ENCODE peak calls at places on chromosomes 5 and 9, in eight cellular contexts. One of them, this sample, is unnamed.

GRCh38 chr9:89442981-89443817 is 54.7 kb downstream of the SEMA4D start:
- DNase-seq in CD8-positive, alpha-beta T cell: no peak
- DNase-seq in ovary: no peak
- DNase-seq in PC-3: no peak
- DNase-seq in A673: no peak
- DNase-seq in tibial artery: no peak
- DNase-seq in upper lobe of right lung: no peak
- DNase-seq in tibial nerve: no peak
- DNase-seq in this sample: no peak

GRCh38 chr9:96189995-96190394 is 112.0 kb downstream of the HSD17B3 start:
- DNase-seq in upper lobe of right lung: no peak
- DNase-seq in ovary: no peak
- DNase-seq in A673: no peak
- DNase-seq in tibial artery: no peak
- DNase-seq in PC-3: no peak
- DNase-seq in CD8-positive, alpha-beta T cell: no peak
- DNase-seq in tibial nerve: no peak
- DNase-seq in this sample: no peak

GRCh38 chr9:91714020-91714721 is 235.9 kb downstream of the ROR2 start:
- DNase-seq in PC-3: peak; percentile 44
- DNase-seq in ovary: peak; percentile 85
- DNase-seq in tibial artery: no peak
- DNase-seq in upper lobe of right lung: no peak
- DNase-seq in A673: peak; percentile 86
- DNase-seq in CD8-positive, alpha-beta T cell: no peak
- DNase-seq in tibial nerve: no peak
- DNase-seq in this sample: peak; percentile 79

GRCh38 chr5:62475072-62475471 is 62.5 kb downstream of the IPO11 start:
- DNase-seq in CD8-positive, alpha-beta T cell: no peak
- DNase-seq in upper lobe of right lung: no peak
- DNase-seq in PC-3: peak; percentile 79
- DNase-seq in A673: no peak
- DNase-seq in ovary: no peak
- DNase-seq in tibial nerve: no peak
- DNase-seq in tibial artery: no peak
- DNase-seq in this sample: no peak

GRCh38 chr5:95870105-95870672 is 47.7 kb upstream of the GLRX start:
- DNase-seq in CD8-positive, alpha-beta T cell: no peak
- DNase-seq in tibial artery: no peak
- DNase-seq in ovary: no peak
- DNase-seq in A673: no peak
- DNase-seq in tibial nerve: no peak
- DNase-seq in upper lobe of right lung: no peak
- DNase-seq in PC-3: peak; percentile 46
- DNase-seq in this sample: no peak

GRCh38 chr9:110016340-110016739 is 191.6 kb downstream of the C9orf152 start:
- DNase-seq in ovary: no peak
- DNase-seq in CD8-positive, alpha-beta T cell: no peak
- DNase-seq in PC-3: peak; percentile 63
- DNase-seq in upper lobe of right lung: no peak
- DNase-seq in tibial artery: no peak
- DNase-seq in A673: no peak
- DNase-seq in tibial nerve: no peak
- DNase-seq in this sample: no peak

GRCh38 chr5:135313405-135313804 is 85.6 kb downstream of the MACROH2A1 start:
- DNase-seq in tibial artery: no peak
- DNase-seq in CD8-positive, alpha-beta T cell: no peak
- DNase-seq in tibial nerve: no peak
- DNase-seq in PC-3: no peak
- DNase-seq in A673: no peak
- DNase-seq in ovary: no peak
- DNase-seq in upper lobe of right lung: no peak
- DNase-seq in this sample: no peak

GRCh38 chr5:91296691-91297143 is 86.4 kb downstream of the ARRDC3 start:
- DNase-seq in A673: no peak
- DNase-seq in PC-3: no peak
- DNase-seq in CD8-positive, alpha-beta T cell: no peak
- DNase-seq in upper lobe of right lung: peak; percentile 89
- DNase-seq in ovary: no peak
- DNase-seq in tibial nerve: peak; percentile 61
- DNase-seq in tibial artery: peak; percentile 90
- DNase-seq in this sample: no peak

GRCh38 chr5:68222310-68222709 is 6.8 kb downstream of the PIK3R1 start:
- DNase-seq in CD8-positive, alpha-beta T cell: no peak
- DNase-seq in A673: no peak
- DNase-seq in tibial artery: no peak
- DNase-seq in upper lobe of right lung: no peak
- DNase-seq in tibial nerve: no peak
- DNase-seq in ovary: no peak
- DNase-seq in PC-3: no peak
- DNase-seq in this sample: no peak

GRCh38 chr5:68220260-68220659 is 4.7 kb downstream of the PIK3R1 start:
- DNase-seq in PC-3: no peak
- DNase-seq in tibial artery: no peak
- DNase-seq in A673: no peak
- DNase-seq in upper lobe of right lung: no peak
- DNase-seq in tibial nerve: no peak
- DNase-seq in ovary: no peak
- DNase-seq in CD8-positive, alpha-beta T cell: no peak
- DNase-seq in this sample: no peak

GRCh38 chr5:68220914-68221313 is 5.4 kb downstream of the PIK3R1 start:
- DNase-seq in ovary: no peak
- DNase-seq in CD8-positive, alpha-beta T cell: no peak
- DNase-seq in upper lobe of right lung: no peak
- DNase-seq in A673: no peak
- DNase-seq in tibial nerve: no peak
- DNase-seq in tibial artery: no peak
- DNase-seq in PC-3: no peak
- DNase-seq in this sample: no peak

GRCh38 chr5:68222824-68223354 is 7.3 kb downstream of the PIK3R1 start:
- DNase-seq in A673: no peak
- DNase-seq in tibial nerve: no peak
- DNase-seq in tibial artery: no peak
- DNase-seq in upper lobe of right lung: no peak
- DNase-seq in ovary: no peak
- DNase-seq in CD8-positive, alpha-beta T cell: no peak
- DNase-seq in PC-3: no peak
- DNase-seq in this sample: no peak

GRCh38 chr5:68221488-68221887 is 5.9 kb downstream of the PIK3R1 start:
- DNase-seq in PC-3: no peak
- DNase-seq in tibial nerve: no peak
- DNase-seq in upper lobe of right lung: no peak
- DNase-seq in CD8-positive, alpha-beta T cell: no peak
- DNase-seq in A673: no peak
- DNase-seq in tibial artery: no peak
- DNase-seq in ovary: no peak
- DNase-seq in this sample: no peak
- H3K27ac ChIP-seq in PC-3: no peak overlapping the region
- H3K27ac ChIP-seq in tibial nerve: peak overlapping the region; percentile 98
- H3K27ac ChIP-seq in upper lobe of right lung: no peak overlapping the region
- H3K27ac ChIP-seq in CD8-positive, alpha-beta T cell: no peak overlapping the region
- H3K27ac ChIP-seq in A673: no peak overlapping the region
- H3K27ac ChIP-seq in tibial artery: no peak overlapping the region
- H3K27ac ChIP-seq in ovary: no peak overlapping the region
- H3K27ac ChIP-seq in this sample: no peak overlapping the region

GRCh38 chr5:145737578-145737977 is 97.6 kb downstream of the PRELID2 start:
- DNase-seq in ovary: no peak
- DNase-seq in tibial artery: no peak
- DNase-seq in PC-3: no peak
- DNase-seq in tibial nerve: no peak
- DNase-seq in A673: no peak
- DNase-seq in CD8-positive, alpha-beta T cell: no peak
- DNase-seq in upper lobe of right lung: no peak
- DNase-seq in this sample: no peak

GRCh38 chr5:145739824-145740223 is 95.3 kb downstream of the PRELID2 start:
- DNase-seq in A673: no peak
- DNase-seq in tibial nerve: no peak
- DNase-seq in CD8-positive, alpha-beta T cell: no peak
- DNase-seq in ovary: no peak
- DNase-seq in tibial artery: no peak
- DNase-seq in upper lobe of right lung: no peak
- DNase-seq in PC-3: peak; percentile 39
- DNase-seq in this sample: no peak

GRCh38 chr5:145743396-145744061 is 91.6 kb downstream of the PRELID2 start:
- DNase-seq in ovary: no peak
- DNase-seq in upper lobe of right lung: no peak
- DNase-seq in CD8-positive, alpha-beta T cell: no peak
- DNase-seq in tibial nerve: no peak
- DNase-seq in A673: peak; percentile 35
- DNase-seq in tibial artery: no peak
- DNase-seq in PC-3: no peak
- DNase-seq in this sample: no peak

DNA sequence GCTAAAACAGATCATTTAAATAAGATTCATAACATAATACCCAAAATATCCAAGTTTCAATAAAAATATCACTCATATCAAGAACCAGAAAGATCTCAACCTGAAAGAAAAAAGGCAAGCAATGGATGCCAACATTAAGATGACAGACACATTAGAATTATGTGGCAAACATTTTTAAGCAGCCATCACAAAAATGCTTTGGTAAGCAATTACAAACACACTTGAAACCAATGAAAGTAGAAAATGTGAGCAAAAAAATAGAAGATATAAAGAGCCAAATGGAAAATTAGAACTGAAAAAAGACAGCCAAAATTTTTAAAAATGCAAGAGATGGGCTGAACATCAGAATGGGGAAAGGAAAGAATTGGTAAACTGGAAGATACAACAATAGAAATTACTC is 96.9 kb downstream of the PRELID2 start:
- DNase-seq in A673: no peak
- DNase-seq in tibial nerve: no peak
- DNase-seq in PC-3: no peak
- DNase-seq in upper lobe of right lung: no peak
- DNase-seq in ovary: no peak
- DNase-seq in tibial artery: no peak
- DNase-seq in CD8-positive, alpha-beta T cell: no peak
- DNase-seq in this sample: no peak
- H3K36me3 ChIP-seq in A673: peaks cover 6% of the 10 kb centered on the region
- H3K36me3 ChIP-seq in tibial nerve: no peaks in the 10 kb centered on the region
- H3K36me3 ChIP-seq in PC-3: no peaks in the 10 kb centered on the region
- H3K36me3 ChIP-seq in upper lobe of right lung: no peaks in the 10 kb centered on the region
- H3K36me3 ChIP-seq in ovary: no peaks in the 10 kb centered on the region
- H3K36me3 ChIP-seq in tibial artery: no peaks in the 10 kb centered on the region
- H3K36me3 ChIP-seq in CD8-positive, alpha-beta T cell: no peaks in the 10 kb centered on the region
- H3K36me3 ChIP-seq in this sample: no peaks in the 10 kb centered on the region

GRCh38 chr5:160797020-160797419 is 55.0 kb downstream of the ATP10B start:
- DNase-seq in PC-3: no peak
- DNase-seq in tibial artery: no peak
- DNase-seq in CD8-positive, alpha-beta T cell: no peak
- DNase-seq in A673: no peak
- DNase-seq in ovary: no peak
- DNase-seq in upper lobe of right lung: no peak
- DNase-seq in tibial nerve: no peak
- DNase-seq in this sample: no peak

GRCh38 chr5:160802567-160802966 is 49.4 kb downstream of the ATP10B start:
- DNase-seq in CD8-positive, alpha-beta T cell: no peak
- DNase-seq in upper lobe of right lung: no peak
- DNase-seq in tibial artery: no peak
- DNase-seq in A673: no peak
- DNase-seq in tibial nerve: no peak
- DNase-seq in PC-3: no peak
- DNase-seq in ovary: no peak
- DNase-seq in this sample: no peak

GRCh38 chr5:160800375-160800774 is 51.6 kb downstream of the ATP10B start:
- DNase-seq in tibial nerve: no peak
- DNase-seq in CD8-positive, alpha-beta T cell: no peak
- DNase-seq in tibial artery: no peak
- DNase-seq in ovary: no peak
- DNase-seq in upper lobe of right lung: no peak
- DNase-seq in PC-3: no peak
- DNase-seq in A673: no peak
- DNase-seq in this sample: no peak

GRCh38 chr5:160793500-160793899 is 58.5 kb downstream of the ATP10B start:
- DNase-seq in A673: no peak
- DNase-seq in tibial artery: no peak
- DNase-seq in ovary: no peak
- DNase-seq in PC-3: no peak
- DNase-seq in CD8-positive, alpha-beta T cell: no peak
- DNase-seq in tibial nerve: no peak
- DNase-seq in upper lobe of right lung: no peak
- DNase-seq in this sample: no peak

DNA sequence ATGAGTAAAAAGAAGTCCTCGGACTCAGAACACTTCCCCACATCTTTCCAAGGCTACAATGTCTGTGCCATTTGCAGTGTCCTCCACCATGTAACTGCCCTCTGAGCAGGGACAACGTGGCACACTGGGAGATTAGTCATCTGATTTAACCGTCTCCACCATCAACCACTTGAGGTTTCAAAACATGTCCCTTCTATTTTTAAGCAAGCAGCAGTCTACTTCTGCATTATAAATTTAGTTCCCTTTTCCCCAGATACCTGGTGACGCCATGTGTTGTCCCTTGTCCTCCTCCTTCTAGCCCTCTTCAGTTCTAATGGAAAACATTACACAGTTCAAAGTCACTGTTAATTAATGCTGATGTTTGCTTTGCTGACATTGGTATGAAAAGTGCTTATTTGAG is 52.9 kb downstream of the ATP10B start:
- DNase-seq in upper lobe of right lung: no peak
- DNase-seq in tibial artery: no peak
- DNase-seq in A673: no peak
- DNase-seq in tibial nerve: no peak
- DNase-seq in PC-3: no peak
- DNase-seq in ovary: no peak
- DNase-seq in CD8-positive, alpha-beta T cell: no peak
- DNase-seq in this sample: no peak
- H3K4me3 ChIP-seq in upper lobe of right lung: no peak overlapping the region
- H3K4me3 ChIP-seq in tibial artery: no peak overlapping the region
- H3K4me3 ChIP-seq in A673: no peak overlapping the region
- H3K4me3 ChIP-seq in tibial nerve: no peak overlapping the region
- H3K4me3 ChIP-seq in PC-3: no peak overlapping the region
- H3K4me3 ChIP-seq in ovary: no peak overlapping the region
- H3K4me3 ChIP-seq in CD8-positive, alpha-beta T cell: no peak overlapping the region
- H3K4me3 ChIP-seq in this sample: no peak overlapping the region

GRCh38 chr5:136689563-136689962 is 324.2 kb upstream of the TRPC7 start:
- DNase-seq in tibial nerve: no peak
- DNase-seq in tibial artery: no peak
- DNase-seq in A673: no peak
- DNase-seq in ovary: no peak
- DNase-seq in CD8-positive, alpha-beta T cell: no peak
- DNase-seq in PC-3: no peak
- DNase-seq in upper lobe of right lung: no peak
- DNase-seq in this sample: no peak

DNA sequence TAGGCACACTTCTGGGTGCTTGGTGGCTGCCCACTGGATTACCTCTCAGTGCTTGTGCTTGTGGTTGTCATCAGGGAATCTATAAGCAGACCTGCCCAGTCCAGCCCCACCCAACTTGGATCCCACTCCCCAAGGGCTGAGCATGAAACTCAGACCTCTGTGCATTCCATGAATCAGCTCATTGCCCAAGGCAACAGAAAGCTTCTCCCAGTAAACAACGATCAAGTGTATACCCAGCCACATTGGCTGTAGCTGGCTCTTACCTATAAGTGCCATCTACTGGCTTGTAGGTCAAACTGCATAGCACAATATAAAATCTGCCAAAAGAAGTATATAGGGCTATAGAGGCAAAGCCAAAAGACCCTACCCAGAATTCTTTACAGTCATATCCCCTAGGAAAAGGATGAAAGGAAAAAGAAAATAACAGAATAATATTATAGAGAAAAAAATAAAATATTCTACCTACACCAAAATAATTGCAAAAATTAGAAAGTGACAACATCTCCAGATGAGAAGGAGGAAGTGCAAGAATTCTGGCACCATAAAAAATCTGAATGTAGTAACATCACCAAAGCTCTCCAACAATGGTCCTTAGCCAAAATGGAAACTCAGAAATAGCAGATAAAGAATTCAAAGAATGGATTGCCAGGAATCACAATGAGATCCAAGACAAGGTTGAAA is 321.0 kb upstream of the TRPC7 start:
- DNase-seq in CD8-positive, alpha-beta T cell: no peak
- DNase-seq in A673: peak; percentile 37
- DNase-seq in upper lobe of right lung: no peak
- DNase-seq in tibial nerve: no peak
- DNase-seq in PC-3: peak; percentile 83
- DNase-seq in tibial artery: no peak
- DNase-seq in ovary: no peak
- DNase-seq in this sample: no peak
- H3K27ac ChIP-seq in CD8-positive, alpha-beta T cell: no peak overlapping the region
- H3K27ac ChIP-seq in A673: no peak overlapping the region
- H3K27ac ChIP-seq in upper lobe of right lung: no peak overlapping the region
- H3K27ac ChIP-seq in tibial nerve: no peak overlapping the region
- H3K27ac ChIP-seq in PC-3: peak overlapping the region; percentile 20
- H3K27ac ChIP-seq in tibial artery: no peak overlapping the region
- H3K27ac ChIP-seq in ovary: no peak overlapping the region
- H3K27ac ChIP-seq in this sample: no peak overlapping the region

This sample was measured in uterus.